ENCODE peak calls at places on chromosomes 1 and 21, in five cellular contexts. One of them, this sample, is unnamed.

GRCh38 chr21:42486551-42486950 is 9.5 kb downstream of the RSPH1 start:
- DNase-seq in HS-5: no peak
- DNase-seq in MCF 10A: peak
- DNase-seq in endothelial cell: no peak
- DNase-seq in uterus: no peak
- DNase-seq in this sample: peak

GRCh38 chr1:230145505-230145899 is 78.5 kb downstream of the GALNT2 start:
- DNase-seq in endothelial cell: no peak
- DNase-seq in HS-5: no peak
- DNase-seq in uterus: no peak
- DNase-seq in MCF 10A: no peak
- DNase-seq in this sample: no peak

GRCh38 chr1:21284206-21285137 is 5.8 kb downstream of the ECE1 start:
- DNase-seq in HS-5: no peak
- DNase-seq in MCF 10A: no peak
- DNase-seq in uterus: no peak
- DNase-seq in endothelial cell: no peak
- DNase-seq in this sample: no peak

GRCh38 chr1:204286841-204287387 is 72.8 kb downstream of the PLEKHA6 start:
- DNase-seq in HS-5: no peak
- DNase-seq in endothelial cell: no peak
- DNase-seq in uterus: no peak
- DNase-seq in MCF 10A: peak
- DNase-seq in this sample: no peak

GRCh38 chr21:42082501-42083360 is 11.6 kb downstream of the UMODL1 start:
- DNase-seq in uterus: no peak
- DNase-seq in HS-5: no peak
- DNase-seq in MCF 10A: no peak
- DNase-seq in endothelial cell: no peak
- DNase-seq in this sample: no peak

GRCh38 chr21:44306926-44307687 is 7.3 kb downstream of the PFKL start:
- DNase-seq in uterus: no peak
- DNase-seq in MCF 10A: no peak
- DNase-seq in endothelial cell: no peak
- DNase-seq in HS-5: no peak
- DNase-seq in this sample: no peak

GRCh38 chr1:41742219-41742618 is 176.5 kb downstream of the HIVEP3 start:
- DNase-seq in MCF 10A: no peak
- DNase-seq in endothelial cell: no peak
- DNase-seq in uterus: no peak
- DNase-seq in HS-5: no peak
- DNase-seq in this sample: peak

GRCh38 chr1:209010831-209011230 is 572.7 kb upstream of the CAMK1G start:
- DNase-seq in MCF 10A: no peak
- DNase-seq in uterus: no peak
- DNase-seq in HS-5: no peak
- DNase-seq in endothelial cell: no peak
- DNase-seq in this sample: no peak

GRCh38 chr1:83742446-83742845 is 256.5 kb downstream of the TTLL7 start:
- DNase-seq in uterus: no peak
- DNase-seq in MCF 10A: no peak
- DNase-seq in HS-5: no peak
- DNase-seq in endothelial cell: no peak
- DNase-seq in this sample: no peak

GRCh38 chr1:2134232-2134603 is 60.4 kb downstream of the FAAP20 start:
- DNase-seq in endothelial cell: no peak
- DNase-seq in HS-5: no peak
- DNase-seq in uterus: no peak
- DNase-seq in MCF 10A: no peak
- DNase-seq in this sample: no peak

GRCh38 chr21:17834639-17835354 is 15.6 kb upstream of the C21orf91 start:
- DNase-seq in HS-5: no peak
- DNase-seq in endothelial cell: no peak
- DNase-seq in MCF 10A: no peak
- DNase-seq in uterus: no peak
- DNase-seq in this sample: no peak

GRCh38 chr1:172136925-172137324 is 283.6 kb upstream of the C1orf105 start:
- DNase-seq in HS-5: no peak
- DNase-seq in uterus: no peak
- DNase-seq in endothelial cell: no peak
- DNase-seq in MCF 10A: no peak
- DNase-seq in this sample: no peak

GRCh38 chr1:203524152-203524551 is 30.2 kb downstream of the OPTC start:
- DNase-seq in uterus: no peak
- DNase-seq in endothelial cell: no peak
- DNase-seq in MCF 10A: no peak
- DNase-seq in HS-5: no peak
- DNase-seq in this sample: no peak

GRCh38 chr1:45769261-45769932 is 18.9 kb upstream of the IPP start:
- DNase-seq in endothelial cell: no peak
- DNase-seq in HS-5: no peak
- DNase-seq in MCF 10A: peak
- DNase-seq in uterus: no peak
- DNase-seq in this sample: no peak

GRCh38 chr1:59560807-59561450 is 253.8 kb upstream of the HOOK1 start:
- DNase-seq in endothelial cell: no peak
- DNase-seq in MCF 10A: no peak
- DNase-seq in uterus: no peak
- DNase-seq in HS-5: no peak
- DNase-seq in this sample: no peak

GRCh38 chr1:46647611-46648010 is 20.6 kb downstream of the ATPAF1 start:
- DNase-seq in uterus: no peak
- DNase-seq in HS-5: no peak
- DNase-seq in MCF 10A: no peak
- DNase-seq in endothelial cell: no peak
- DNase-seq in this sample: no peak

GRCh38 chr1:9086060-9086459 is 16.6 kb upstream of the SLC2A5 start:
- DNase-seq in uterus: no peak
- DNase-seq in endothelial cell: no peak
- DNase-seq in HS-5: no peak
- DNase-seq in MCF 10A: no peak
- DNase-seq in this sample: no peak

GRCh38 chr1:91036894-91037829 is 15.3 kb upstream of the ZNF644 start:
- DNase-seq in HS-5: no peak
- DNase-seq in uterus: no peak
- DNase-seq in endothelial cell: no peak
- DNase-seq in MCF 10A: no peak
- DNase-seq in this sample: no peak

GRCh38 chr1:206612129-206612876 is at the start of gene EIF2D:
- DNase-seq in HS-5: no peak
- DNase-seq in endothelial cell: peak
- DNase-seq in uterus: peak
- DNase-seq in MCF 10A: peak
- DNase-seq in this sample: peak

GRCh38 chr21:42056468-42056867 is 14.6 kb upstream of the UMODL1 start:
- DNase-seq in MCF 10A: no peak
- DNase-seq in HS-5: no peak
- DNase-seq in uterus: no peak
- DNase-seq in endothelial cell: no peak
- DNase-seq in this sample: no peak

GRCh38 chr1:1325288-1326074 is 879 bp downstream of the CPTP start:
- DNase-seq in uterus: no peak
- DNase-seq in MCF 10A: no peak
- DNase-seq in endothelial cell: no peak
- DNase-seq in HS-5: no peak
- DNase-seq in this sample: no peak

GRCh38 chr21:27480841-27481261 is 514.0 kb upstream of the ADAMTS5 start:
- DNase-seq in MCF 10A: peak
- DNase-seq in uterus: no peak
- DNase-seq in endothelial cell: no peak
- DNase-seq in HS-5: peak
- DNase-seq in this sample: no peak

GRCh38 chr21:41769521-41769920 is 2.7 kb upstream of the RIPK4 start:
- DNase-seq in MCF 10A: no peak
- DNase-seq in HS-5: no peak
- DNase-seq in uterus: no peak
- DNase-seq in endothelial cell: no peak
- DNase-seq in this sample: no peak

GRCh38 chr21:45282283-45283018 is 5.2 kb downstream of the POFUT2 start:
- DNase-seq in MCF 10A: no peak
- DNase-seq in uterus: no peak
- DNase-seq in endothelial cell: no peak
- DNase-seq in HS-5: no peak
- DNase-seq in this sample: no peak

GRCh38 chr1:26584022-26584485 is 54.5 kb downstream of the RPS6KA1 start:
- DNase-seq in HS-5: no peak
- DNase-seq in endothelial cell: no peak
- DNase-seq in uterus: no peak
- DNase-seq in MCF 10A: peak
- DNase-seq in this sample: no peak

GRCh38 chr1:47582891-47583608 is 145.2 kb downstream of the FOXD2 start:
- DNase-seq in MCF 10A: peak
- DNase-seq in HS-5: no peak
- DNase-seq in uterus: no peak
- DNase-seq in endothelial cell: no peak
- DNase-seq in this sample: peak

GRCh38 chr1:113966013-113966412 is 13.3 kb upstream of the OLFML3 start:
- DNase-seq in HS-5: no peak
- DNase-seq in MCF 10A: no peak
- DNase-seq in endothelial cell: no peak
- DNase-seq in uterus: peak
- DNase-seq in this sample: no peak

GRCh38 chr21:31184462-31184861 is 146.2 kb upstream of the KRTAP19-8 start:
- DNase-seq in uterus: no peak
- DNase-seq in HS-5: no peak
- DNase-seq in MCF 10A: no peak
- DNase-seq in endothelial cell: no peak
- DNase-seq in this sample: no peak

GRCh38 chr1:64031191-64031590 is 172.2 kb upstream of the UBE2U start:
- DNase-seq in endothelial cell: no peak
- DNase-seq in MCF 10A: no peak
- DNase-seq in HS-5: no peak
- DNase-seq in uterus: peak
- DNase-seq in this sample: no peak

GRCh38 chr1:162276493-162276892 is 100.2 kb downstream of the SPATA46 start:
- DNase-seq in uterus: no peak
- DNase-seq in MCF 10A: peak
- DNase-seq in endothelial cell: no peak
- DNase-seq in HS-5: peak
- DNase-seq in this sample: peak

GRCh38 chr1:205382561-205382960 is 25.8 kb upstream of the KLHDC8A start:
- DNase-seq in MCF 10A: no peak
- DNase-seq in uterus: no peak
- DNase-seq in HS-5: no peak
- DNase-seq in endothelial cell: no peak
- DNase-seq in this sample: no peak

GRCh38 chr1:76068542-76068941 is 6.0 kb upstream of the ST6GALNAC3 start:
- DNase-seq in endothelial cell: no peak
- DNase-seq in HS-5: peak
- DNase-seq in MCF 10A: peak
- DNase-seq in uterus: no peak
- DNase-seq in this sample: no peak

GRCh38 chr1:232271299-232271698 is 358.6 kb downstream of the SIPA1L2 start:
- DNase-seq in uterus: no peak
- DNase-seq in MCF 10A: no peak
- DNase-seq in endothelial cell: no peak
- DNase-seq in HS-5: no peak
- DNase-seq in this sample: no peak

GRCh38 chr1:208431721-208432120 is 187.5 kb upstream of the PLXNA2 start:
- DNase-seq in HS-5: peak
- DNase-seq in endothelial cell: no peak
- DNase-seq in MCF 10A: peak
- DNase-seq in uterus: no peak
- DNase-seq in this sample: peak

GRCh38 chr1:43007377-43008105 is 48.9 kb upstream of the SLC2A1 start:
- DNase-seq in HS-5: no peak
- DNase-seq in uterus: no peak
- DNase-seq in MCF 10A: no peak
- DNase-seq in endothelial cell: peak
- DNase-seq in this sample: no peak

GRCh38 chr1:33344896-33345295 is 24.0 kb upstream of the A3GALT2 start:
- DNase-seq in endothelial cell: no peak
- DNase-seq in HS-5: no peak
- DNase-seq in MCF 10A: no peak
- DNase-seq in uterus: no peak
- DNase-seq in this sample: no peak

This sample was measured in RWPE1.